ENCODE peak calls at places on chromosomes 11 and 22, in five cellular contexts. S, Q, Y, I and C are unnamed samples.

GRCh38 chr11:88352139-88352538 is 14.6 kb upstream of the CTSC start:
- DNase-seq in I (no peak), Q (no peak), Y (no peak), S (no peak), C (peak; percentile 67)

GRCh38 chr22:19884161-19884953 is 29.7 kb upstream of the GNB1L start:
- DNase-seq in S (no peak), I (no peak), Q (no peak), Y (no peak), C (no peak)

GRCh38 chr11:67278939-67279588 is 10.0 kb upstream of the ANKRD13D start:
- DNase-seq in I (no peak), Q (no peak), Y (no peak), S (no peak), C (no peak)

GRCh38 chr22:20089977-20090729 is 10.1 kb downstream of the DGCR8 start:
- DNase-seq in Y (no peak), Q (no peak), S (peak; percentile 46), I (no peak), C (no peak)

GRCh38 chr11:13970986-13971385 is 8.5 kb downstream of the SPON1 start:
- DNase-seq in Y (no peak), I (no peak), Q (no peak), S (peak; percentile 30), C (peak; percentile 39)

GRCh38 chr11:76243157-76243556 is 36.9 kb upstream of the WNT11 start:
- DNase-seq in I (no peak), Q (no peak), S (no peak), Y (no peak), C (no peak)

GRCh38 chr11:33195391-33196190 is 34.3 kb upstream of the CSTF3 start:
- DNase-seq in I (no peak), Q (no peak), S (peak; percentile 29), Y (no peak), C (no peak)

GRCh38 chr22:46846154-46846831 is 83.8 kb downstream of the TBC1D22A start:
- DNase-seq in Y (no peak), I (no peak), Q (no peak), S (peak; percentile 43), C (no peak)

GRCh38 chr11:78078218-78079167 is 1.2 kb downstream of the NDUFC2 start:
- DNase-seq in I (no peak), Q (no peak), Y (no peak), S (peak; percentile 12), C (no peak)

GRCh38 chr22:46081036-46081830 is 69.1 kb upstream of the PPARA start:
- DNase-seq in Y (no peak), I (no peak), Q (no peak), S (peak; percentile 51), C (peak; percentile 12)

GRCh38 chr11:44277097-44278090 is 32.5 kb downstream of the ALX4 start:
- DNase-seq in I (no peak), Y (no peak), S (no peak), Q (no peak), C (no peak)

GRCh38 chr11:74725701-74726100 is 5.5 kb downstream of the CHRDL2 start:
- DNase-seq in S (peak; percentile 15), Q (no peak), I (no peak), Y (no peak), C (no peak)

GRCh38 chr11:29782447-29782846 is 234.4 kb downstream of the KCNA4 start:
- DNase-seq in Q (no peak), Y (no peak), I (no peak), S (no peak), C (no peak)

GRCh38 chr11:94025695-94026394 is 4.7 kb downstream of the HEPHL1 start:
- DNase-seq in Y (no peak), Q (no peak), I (no peak), S (no peak), C (no peak)

GRCh38 chr11:128172046-128172878 is 415.1 kb downstream of the ETS1 start:
- DNase-seq in Y (peak; percentile 58), S (peak; percentile 85), I (peak; percentile 93), Q (peak; percentile 48), C (no peak)

GRCh38 chr11:6476571-6476970 is 2.8 kb upstream of the TRIM3 start:
- DNase-seq in Q (no peak), I (no peak), Y (no peak), S (no peak), C (no peak)

GRCh38 chr11:105245781-105246315 is 106.3 kb upstream of the CARD18 start:
- DNase-seq in Q (no peak), I (no peak), S (no peak), Y (no peak), C (no peak)

GRCh38 chr11:110472858-110473257 is 43.1 kb downstream of the FDX1 start:
- DNase-seq in S (peak; percentile 48), Y (no peak), I (no peak), Q (no peak), C (no peak)